ENCODE peak calls at places on chromosome 16, in four cellular contexts. W, I, V and M are unnamed samples.

GRCh38 chr16:58970775-58971174 is 236.7 kb upstream of the GOT2 start:
- DNase-seq in W (no peak), I (no peak), V (no peak), M (no peak)

GRCh38 chr16:379183-379960 is 2.4 kb downstream of the PGAP6 start:
- DNase-seq in W (no peak), I (no peak), V (no peak), M (no peak)

GRCh38 chr16:84815446-84815845 is 4.3 kb upstream of the CRISPLD2 start:
- DNase-seq in W (no peak), I (no peak), V (no peak), M (no peak)

GRCh38 chr16:11138026-11138768 is 117.8 kb downstream of the SOCS1 start:
- DNase-seq in W (no peak), I (no peak), V (no peak), M (no peak)

GRCh38 chr16:4696172-4696904 is 3.0 kb downstream of the NUDT16L1 start:
- DNase-seq in W (no peak), I (no peak), V (no peak), M (no peak)

GRCh38 chr16:78002915-78003538 is 19.3 kb upstream of the CLEC3A start:
- DNase-seq in W (peak; percentile 83), I (peak; percentile 83), V (peak; percentile 53), M (peak; percentile 68)

GRCh38 chr16:69413045-69413664 is 11.3 kb upstream of the CYB5B start:
- DNase-seq in W (no peak), I (no peak), V (no peak), M (no peak)

GRCh38 chr16:27698266-27698665 is 148.3 kb downstream of the KATNIP start:
- DNase-seq in W (peak; percentile 56), I (no peak), V (no peak), M (no peak)

GRCh38 chr16:84898447-84898846 is 78.7 kb downstream of the CRISPLD2 start:
- DNase-seq in W (no peak), I (no peak), V (no peak), M (no peak)

GRCh38 chr16:17316005-17316404 is 154.8 kb downstream of the XYLT1 start:
- DNase-seq in W (no peak), I (no peak), V (no peak), M (no peak)

GRCh38 chr16:63426275-63426870 is 1390.1 kb upstream of the CDH8 start:
- DNase-seq in W (no peak), I (no peak), V (no peak), M (no peak)

GRCh38 chr16:23837553-23838308 is 1.9 kb downstream of the PRKCB start:
- DNase-seq in W (peak; percentile 16), I (peak; percentile 53), V (no peak), M (peak; percentile 5)

GRCh38 chr16:69483611-69484010 is 59.2 kb downstream of the CYB5B start:
- DNase-seq in W (no peak), I (no peak), V (no peak), M (no peak)

GRCh38 chr16:3187798-3188674 is at the start of gene OR1F1:
- DNase-seq in W (peak; percentile 75), I (peak; percentile 72), V (no peak), M (no peak)

GRCh38 chr16:49466881-49467280 is 93.3 kb downstream of the C16orf78 start:
- DNase-seq in W (no peak), I (no peak), V (no peak), M (no peak)

GRCh38 chr16:14562691-14563491 is 67.2 kb downstream of the PARN start:
- DNase-seq in W (no peak), I (no peak), V (no peak), M (no peak)

GRCh38 chr16:4344659-4345438 is 6.3 kb downstream of the PAM16 start:
- DNase-seq in W (no peak), I (no peak), V (no peak), M (peak; percentile 88)

GRCh38 chr16:73047221-73047535 is 750 bp downstream of the ZFHX3 start:
- DNase-seq in W (no peak), I (no peak), V (no peak), M (no peak)

GRCh38 chr16:4058386-4058785 is 57.9 kb downstream of the ADCY9 start:
- DNase-seq in W (no peak), I (no peak), V (no peak), M (no peak)

GRCh38 chr16:16111639-16112038 is 111.7 kb downstream of the ABCC6 start:
- DNase-seq in W (no peak), I (no peak), V (no peak), M (no peak)

GRCh38 chr16:78060295-78060694 is 37.9 kb downstream of the CLEC3A start:
- DNase-seq in W (no peak), I (no peak), V (no peak), M (no peak)

GRCh38 chr16:26772503-26772902 is 294.2 kb upstream of the C16orf82 start:
- DNase-seq in W (no peak), I (peak; percentile 16), V (no peak), M (no peak)

GRCh38 chr16:58883131-58883530 is 149.0 kb upstream of the GOT2 start:
- DNase-seq in W (no peak), I (no peak), V (no peak), M (no peak)

GRCh38 chr16:56933266-56933619 is 1.3 kb downstream of the HERPUD1 start:
- DNase-seq in W (no peak), I (no peak), V (no peak), M (no peak)

GRCh38 chr16:81333356-81333755 is 18.6 kb downstream of the GAN start:
- DNase-seq in W (no peak), I (no peak), V (no peak), M (no peak)

GRCh38 chr16:22898874-22899348 is 84.9 kb downstream of the HS3ST2 start:
- DNase-seq in W (peak; percentile 83), I (peak; percentile 24), V (peak; percentile 34), M (peak; percentile 73)

GRCh38 chr16:56775162-56775561 is 45.2 kb downstream of the NUP93 start:
- DNase-seq in W (no peak), I (no peak), V (no peak), M (no peak)

GRCh38 chr16:19294156-19294649 is 8.7 kb downstream of the CLEC19A start:
- DNase-seq in W (no peak), I (peak; percentile 70), V (no peak), M (peak; percentile 44)

GRCh38 chr16:20610892-20611349 is 34.8 kb upstream of the ACSM2B start:
- DNase-seq in W (peak; percentile 18), I (no peak), V (no peak), M (no peak)

GRCh38 chr16:17302213-17302612 is 168.5 kb downstream of the XYLT1 start:
- DNase-seq in W (no peak), I (no peak), V (no peak), M (no peak)

GRCh38 chr16:2029350-2029749 is 2.6 kb downstream of the NHERF2 start:
- DNase-seq in W (no peak), I (no peak), V (no peak), M (no peak)

GRCh38 chr16:84922351-84923135 is 88.8 kb downstream of the ZDHHC7 start:
- DNase-seq in W (peak; percentile 70), I (no peak), V (no peak), M (peak; percentile 45)

GRCh38 chr16:68954871-68955635 is 111.7 kb downstream of the TANGO6 start:
- DNase-seq in W (peak; percentile 22), I (no peak), V (no peak), M (no peak)

GRCh38 chr16:67967956-67968439 is 439 bp downstream of the SLC12A4 start:
- DNase-seq in W (peak; percentile 58), I (peak; percentile 74), V (no peak), M (no peak)